ENCODE peak calls at places on chromosomes 4 and X, in five cellular contexts. One of them, this sample, is unnamed.

GRCh38 chrX:123188081-123188480 is 4.0 kb downstream of the GRIA3 start:
- DNase-seq in GM12865: no peak
- DNase-seq in lower leg skin: peak; percentile 14
- DNase-seq in WERI-Rb-1: no peak
- DNase-seq in WTC11: no peak
- DNase-seq in this sample: no peak

GRCh38 chrX:41621236-41621651 is 67.5 kb upstream of the GPR34 start:
- DNase-seq in GM12865: no peak
- DNase-seq in WTC11: peak; percentile 10
- DNase-seq in lower leg skin: no peak
- DNase-seq in WERI-Rb-1: no peak
- DNase-seq in this sample: peak; percentile 45

GRCh38 chr4:109690690-109691410 is 12.4 kb downstream of the CASP6 start:
- DNase-seq in WERI-Rb-1: no peak
- DNase-seq in lower leg skin: no peak
- DNase-seq in GM12865: peak; percentile 47
- DNase-seq in WTC11: no peak
- DNase-seq in this sample: no peak

GRCh38 chr4:38385286-38386010 is 278.6 kb upstream of the KLF3 start:
- DNase-seq in WTC11: no peak
- DNase-seq in lower leg skin: no peak
- DNase-seq in WERI-Rb-1: no peak
- DNase-seq in GM12865: no peak
- DNase-seq in this sample: peak; percentile 87

GRCh38 chr4:153151535-153152452 is 52.4 kb upstream of the TRIM2 start:
- DNase-seq in WTC11: peak; percentile 94
- DNase-seq in GM12865: peak; percentile 59
- DNase-seq in lower leg skin: no peak
- DNase-seq in WERI-Rb-1: peak; percentile 77
- DNase-seq in this sample: no peak

GRCh38 chr4:132992686-132993085 is 156.4 kb upstream of the PCDH10 start:
- DNase-seq in WTC11: no peak
- DNase-seq in lower leg skin: no peak
- DNase-seq in WERI-Rb-1: no peak
- DNase-seq in GM12865: no peak
- DNase-seq in this sample: no peak

GRCh38 chr4:110085131-110085530 is 113.3 kb downstream of the ELOVL6 start:
- DNase-seq in lower leg skin: no peak
- DNase-seq in WTC11: no peak
- DNase-seq in GM12865: peak; percentile 9
- DNase-seq in WERI-Rb-1: no peak
- DNase-seq in this sample: no peak

GRCh38 chr4:41095973-41096372 is 118.4 kb downstream of the APBB2 start:
- DNase-seq in lower leg skin: no peak
- DNase-seq in GM12865: peak; percentile 62
- DNase-seq in WERI-Rb-1: no peak
- DNase-seq in WTC11: no peak
- DNase-seq in this sample: no peak

GRCh38 chr4:116585240-116585639 is 500.1 kb downstream of the TRAM1L1 start:
- DNase-seq in lower leg skin: no peak
- DNase-seq in GM12865: no peak
- DNase-seq in WTC11: no peak
- DNase-seq in WERI-Rb-1: no peak
- DNase-seq in this sample: no peak

GRCh38 chr4:152850377-152850776 is 70.6 kb downstream of the ARFIP1 start:
- DNase-seq in GM12865: peak; percentile 60
- DNase-seq in lower leg skin: no peak
- DNase-seq in WERI-Rb-1: no peak
- DNase-seq in WTC11: peak; percentile 25
- DNase-seq in this sample: peak; percentile 95

GRCh38 chrX:129823115-129823514 is 20.6 kb downstream of the ZDHHC9 start:
- DNase-seq in lower leg skin: no peak
- DNase-seq in WTC11: peak; percentile 14
- DNase-seq in GM12865: peak; percentile 72
- DNase-seq in WERI-Rb-1: peak; percentile 49
- DNase-seq in this sample: no peak

GRCh38 chr4:7166286-7166685 is 26.1 kb upstream of the SORCS2 start:
- DNase-seq in WTC11: no peak
- DNase-seq in WERI-Rb-1: no peak
- DNase-seq in lower leg skin: no peak
- DNase-seq in GM12865: no peak
- DNase-seq in this sample: no peak

GRCh38 chr4:4673070-4673469 is 131.2 kb upstream of the STX18 start:
- DNase-seq in GM12865: peak; percentile 26
- DNase-seq in WERI-Rb-1: peak; percentile 74
- DNase-seq in WTC11: peak; percentile 100
- DNase-seq in lower leg skin: peak; percentile 29
- DNase-seq in this sample: no peak

GRCh38 chrX:55127692-55128091 is 38.9 kb downstream of the PAGE2 start:
- DNase-seq in GM12865: no peak
- DNase-seq in WTC11: no peak
- DNase-seq in WERI-Rb-1: no peak
- DNase-seq in lower leg skin: no peak
- DNase-seq in this sample: no peak

GRCh38 chr4:973431-974397 is at the start of gene DGKQ:
- DNase-seq in GM12865: peak; percentile 90
- DNase-seq in WTC11: peak; percentile 80
- DNase-seq in lower leg skin: peak; percentile 77
- DNase-seq in WERI-Rb-1: peak; percentile 70
- DNase-seq in this sample: no peak

GRCh38 chrX:33339219-33339618 is 127.9 kb upstream of the DMD start:
- DNase-seq in WERI-Rb-1: no peak
- DNase-seq in GM12865: no peak
- DNase-seq in lower leg skin: no peak
- DNase-seq in WTC11: no peak
- DNase-seq in this sample: no peak

GRCh38 chrX:136497556-136498048 is at the start of gene HTATSF1:
- DNase-seq in WERI-Rb-1: no peak
- DNase-seq in lower leg skin: no peak
- DNase-seq in GM12865: no peak
- DNase-seq in WTC11: peak; percentile 12
- DNase-seq in this sample: no peak

GRCh38 chr4:162274354-162274753 is 110.6 kb upstream of the FSTL5 start:
- DNase-seq in GM12865: peak; percentile 63
- DNase-seq in WTC11: no peak
- DNase-seq in WERI-Rb-1: no peak
- DNase-seq in lower leg skin: peak; percentile 42
- DNase-seq in this sample: peak; percentile 20

GRCh38 chrX:100980608-100981497 is 11.3 kb downstream of the ARL13A start:
- DNase-seq in GM12865: no peak
- DNase-seq in WERI-Rb-1: no peak
- DNase-seq in WTC11: no peak
- DNase-seq in lower leg skin: no peak
- DNase-seq in this sample: no peak

GRCh38 chr4:165656399-165656798 is 216.6 kb upstream of the TLL1 start:
- DNase-seq in WTC11: no peak
- DNase-seq in WERI-Rb-1: no peak
- DNase-seq in lower leg skin: no peak
- DNase-seq in GM12865: no peak
- DNase-seq in this sample: no peak

GRCh38 chr4:186451982-186452381 is 103.4 kb downstream of the MTNR1A start:
- DNase-seq in lower leg skin: no peak
- DNase-seq in WERI-Rb-1: no peak
- DNase-seq in WTC11: no peak
- DNase-seq in GM12865: no peak
- DNase-seq in this sample: no peak

GRCh38 chrX:19513383-19513782 is 1.9 kb downstream of the MAP3K15 start:
- DNase-seq in WERI-Rb-1: peak; percentile 13
- DNase-seq in lower leg skin: no peak
- DNase-seq in GM12865: no peak
- DNase-seq in WTC11: peak; percentile 12
- DNase-seq in this sample: no peak

GRCh38 chrX:19512961-19513360 is 2.3 kb downstream of the MAP3K15 start:
- DNase-seq in WERI-Rb-1: no peak
- DNase-seq in GM12865: no peak
- DNase-seq in WTC11: no peak
- DNase-seq in lower leg skin: no peak
- DNase-seq in this sample: no peak

GRCh38 chrX:19514791-19515614 is at the start of gene MAP3K15:
- DNase-seq in GM12865: peak; percentile 24
- DNase-seq in WTC11: peak; percentile 46
- DNase-seq in lower leg skin: no peak
- DNase-seq in WERI-Rb-1: peak; percentile 38
- DNase-seq in this sample: no peak

GRCh38 chrX:19517965-19518364 is 2.7 kb upstream of the MAP3K15 start:
- DNase-seq in GM12865: no peak
- DNase-seq in WERI-Rb-1: no peak
- DNase-seq in lower leg skin: no peak
- DNase-seq in WTC11: no peak
- DNase-seq in this sample: no peak

DNA sequence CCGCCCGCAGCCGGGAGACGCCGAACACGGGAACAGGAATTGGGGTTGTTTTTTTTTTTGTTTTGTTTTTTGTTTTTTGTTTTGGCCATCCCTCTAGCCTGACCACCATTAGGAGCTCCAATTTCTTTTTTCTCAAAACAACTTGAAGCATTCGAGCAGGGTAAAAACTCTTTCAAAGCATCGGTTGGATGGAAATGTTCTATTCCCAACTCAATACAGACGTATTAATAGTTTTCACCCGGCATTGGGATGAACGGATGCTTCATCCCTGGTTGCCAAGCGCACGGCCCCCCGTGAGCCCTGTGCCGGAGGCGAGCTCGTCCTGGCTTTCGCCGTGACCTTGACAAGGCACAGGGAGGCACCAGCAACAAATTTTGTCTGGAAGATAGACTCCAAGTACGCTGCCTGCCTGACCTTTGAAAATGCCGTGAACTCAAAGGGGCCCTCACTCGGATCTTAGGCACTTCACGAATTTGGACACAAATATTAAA is 352 bp upstream of the MAP3K15 start:
- DNase-seq in lower leg skin: no peak
- DNase-seq in GM12865: no peak
- DNase-seq in WERI-Rb-1: no peak
- DNase-seq in WTC11: peak; percentile 12
- DNase-seq in this sample: no peak
- TF ChIP-seq CTCF in lower leg skin: no peak
- TF ChIP-seq CTCF in GM12865: peak; percentile 22
- TF ChIP-seq CTCF in WERI-Rb-1: peak; percentile 21
- TF ChIP-seq CTCF in WTC11: no peak
- TF ChIP-seq CTCF in this sample: peak; percentile 17

GRCh38 chr4:54428940-54429339 is 199.8 kb downstream of the PDGFRA start:
- DNase-seq in GM12865: no peak
- DNase-seq in WERI-Rb-1: no peak
- DNase-seq in WTC11: no peak
- DNase-seq in lower leg skin: no peak
- DNase-seq in this sample: no peak

GRCh38 chr4:54427826-54428225 is 198.7 kb downstream of the PDGFRA start:
- DNase-seq in WTC11: no peak
- DNase-seq in lower leg skin: no peak
- DNase-seq in WERI-Rb-1: no peak
- DNase-seq in GM12865: peak; percentile 38
- DNase-seq in this sample: no peak

GRCh38 chr4:54433686-54434085 is 204.6 kb downstream of the PDGFRA start:
- DNase-seq in lower leg skin: no peak
- DNase-seq in WERI-Rb-1: no peak
- DNase-seq in GM12865: peak; percentile 50
- DNase-seq in WTC11: peak; percentile 36
- DNase-seq in this sample: no peak
- TF ChIP-seq CTCF in lower leg skin: no peak
- TF ChIP-seq CTCF in WERI-Rb-1: peak; percentile 40
- TF ChIP-seq CTCF in GM12865: peak; percentile 53
- TF ChIP-seq CTCF in WTC11: peak; percentile 44
- TF ChIP-seq CTCF in this sample: peak; percentile 50

DNA sequence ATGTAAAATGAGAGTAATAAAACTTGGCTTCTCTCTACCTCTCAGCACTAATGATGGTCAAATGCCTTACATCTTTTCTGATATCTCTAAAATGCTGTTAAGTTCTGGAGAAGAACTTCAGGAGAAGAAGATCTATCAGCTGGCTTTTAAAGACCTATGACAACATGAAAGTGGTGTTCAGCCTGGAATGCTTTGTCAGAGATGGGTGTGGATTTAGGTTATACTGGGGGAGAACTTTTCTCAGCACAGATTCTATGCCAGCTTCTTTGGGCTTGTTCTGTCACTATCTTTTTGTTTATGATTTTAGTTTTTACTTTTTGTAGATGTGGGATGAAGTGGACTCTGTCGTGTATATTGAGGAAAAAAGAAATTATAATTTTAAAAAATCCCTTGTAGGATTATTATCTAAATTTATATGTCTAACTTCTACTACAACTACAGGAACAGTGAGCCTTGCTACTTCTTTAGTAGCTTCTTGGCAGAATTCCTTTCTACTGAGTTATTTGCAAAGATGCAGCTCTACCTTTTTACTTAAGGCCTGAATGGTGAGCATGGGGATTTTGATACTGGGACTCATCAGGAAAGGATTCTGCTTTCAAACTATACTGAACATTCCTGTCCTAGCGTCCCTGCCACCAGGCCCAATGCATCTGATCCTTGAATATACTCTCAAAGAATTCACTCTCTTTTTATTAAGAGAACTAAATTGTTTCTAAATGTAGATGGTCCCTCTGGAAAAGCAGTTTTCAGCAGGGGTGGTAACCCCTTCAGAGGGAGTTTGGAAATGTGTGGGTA is 19.6 kb downstream of the CYP2U1 start:
- DNase-seq in WTC11: no peak
- DNase-seq in lower leg skin: no peak
- DNase-seq in GM12865: no peak
- DNase-seq in WERI-Rb-1: no peak
- DNase-seq in this sample: no peak
- TF ChIP-seq CTCF in WTC11: no peak
- TF ChIP-seq CTCF in lower leg skin: no peak
- TF ChIP-seq CTCF in GM12865: no peak
- TF ChIP-seq CTCF in WERI-Rb-1: no peak
- TF ChIP-seq CTCF in this sample: no peak

GRCh38 chr4:151215295-151215694 is 61.7 kb upstream of the PRSS48 start:
- DNase-seq in WERI-Rb-1: no peak
- DNase-seq in GM12865: no peak
- DNase-seq in WTC11: no peak
- DNase-seq in lower leg skin: no peak
- DNase-seq in this sample: no peak

GRCh38 chr4:151218343-151218742 is 58.6 kb upstream of the PRSS48 start:
- DNase-seq in lower leg skin: no peak
- DNase-seq in WTC11: no peak
- DNase-seq in GM12865: no peak
- DNase-seq in WERI-Rb-1: peak; percentile 68
- DNase-seq in this sample: no peak

GRCh38 chr4:151223465-151223864 is 53.5 kb upstream of the PRSS48 start:
- DNase-seq in WERI-Rb-1: no peak
- DNase-seq in GM12865: no peak
- DNase-seq in WTC11: no peak
- DNase-seq in lower leg skin: no peak
- DNase-seq in this sample: no peak

GRCh38 chr4:151219091-151219490 is 57.9 kb upstream of the PRSS48 start:
- DNase-seq in WERI-Rb-1: peak; percentile 86
- DNase-seq in WTC11: no peak
- DNase-seq in lower leg skin: no peak
- DNase-seq in GM12865: no peak
- DNase-seq in this sample: no peak

DNA sequence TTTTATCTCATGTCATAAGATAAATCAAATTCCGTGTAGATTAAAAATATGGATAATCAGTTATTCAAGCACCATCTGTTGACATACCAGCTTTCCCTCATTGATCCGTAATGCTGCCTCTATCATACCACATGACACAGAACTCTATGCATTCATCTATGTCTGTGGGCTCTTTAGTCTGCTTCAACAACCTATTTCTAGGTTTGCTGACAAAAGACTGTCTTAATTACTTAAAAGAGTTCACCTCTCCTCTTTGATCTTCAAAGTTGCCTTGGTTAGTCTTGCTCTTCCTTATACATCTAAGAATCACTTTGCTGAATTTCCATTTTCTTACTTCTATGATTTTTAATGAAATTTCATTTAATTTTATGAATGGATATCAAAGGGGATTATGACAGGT is 57.0 kb upstream of the PRSS48 start:
- DNase-seq in WTC11: no peak
- DNase-seq in GM12865: no peak
- DNase-seq in WERI-Rb-1: no peak
- DNase-seq in lower leg skin: no peak
- DNase-seq in this sample: no peak
- TF ChIP-seq CTCF in WTC11: no peak
- TF ChIP-seq CTCF in GM12865: no peak
- TF ChIP-seq CTCF in WERI-Rb-1: no peak
- TF ChIP-seq CTCF in lower leg skin: no peak
- TF ChIP-seq CTCF in this sample: no peak